ENCODE peak calls at places on chromosomes 6 and 20, in eight cellular contexts. W is NCI-H345, U is MG63, N is endodermal cell, K is left cardiac atrium, D is NCI-H1694 treated with DMSO at 0.1 percent for 48 hours, C is neural progenitor cell, R is NAMALWA. H is an unnamed sample.

GRCh38 chr20:1775117-1775516 is 117.5 kb upstream of the SIRPG start:
- DNase-seq in W (no peak), U (peak), N (no peak), K (no peak), D (no peak), C (no peak), R (no peak), H (no peak)

GRCh38 chr20:32465092-32465900 is 107.2 kb downstream of the ASXL1 start:
- DNase-seq in W (no peak), U (no peak), N (no peak), K (peak), D (no peak), C (no peak), R (no peak), H (peak)

GRCh38 chr6:155079985-155080452 is 84.9 kb downstream of the TIAM2 start:
- DNase-seq in W (no peak), U (no peak), N (no peak), K (no peak), D (no peak), C (no peak), R (no peak), H (no peak)

GRCh38 chr6:130725551-130725950 is 101.7 kb upstream of the SMLR1 start:
- DNase-seq in W (no peak), U (no peak), N (no peak), K (no peak), D (no peak), C (no peak), R (no peak), H (no peak)

GRCh38 chr20:3093861-3094361 is 9.4 kb upstream of the AVP start:
- DNase-seq in W (no peak), U (no peak), N (no peak), K (no peak), D (no peak), C (no peak), R (no peak), H (no peak)

GRCh38 chr20:25699914-25700313 is 3.3 kb upstream of the ZNF337 start:
- DNase-seq in W (no peak), U (no peak), N (no peak), K (no peak), D (no peak), C (no peak), R (no peak), H (no peak)

GRCh38 chr20:21101453-21102251 is 4.5 kb downstream of the LINC00237 start:
- DNase-seq in W (no peak), U (no peak), N (peak), K (no peak), D (no peak), C (peak), R (no peak), H (peak)

GRCh38 chr20:25676164-25676809 is 20.4 kb downstream of the ZNF337 start:
- DNase-seq in W (no peak), U (peak), N (no peak), K (no peak), D (no peak), C (no peak), R (no peak), H (no peak)

GRCh38 chr6:170134077-170135040 is 156.5 kb downstream of the DLL1 start:
- DNase-seq in W (no peak), U (no peak), N (peak), K (no peak), D (no peak), C (peak), R (no peak), H (peak)

GRCh38 chr20:58816957-58817651 is 33.6 kb downstream of the GNAS-AS1 start:
- DNase-seq in W (no peak), U (no peak), N (no peak), K (no peak), D (no peak), C (no peak), R (no peak), H (no peak)

GRCh38 chr6:83511901-83512681 is at the start of gene PRSS35:
- DNase-seq in W (peak), U (peak), N (peak), K (peak), D (peak), C (peak), R (peak), H (peak)

GRCh38 chr6:44685213-44685612 is 297.7 kb downstream of the CDC5L start:
- DNase-seq in W (no peak), U (no peak), N (no peak), K (no peak), D (no peak), C (no peak), R (no peak), H (no peak)

GRCh38 chr6:157226026-157226639 is 97.2 kb downstream of the TMEM242 start:
- DNase-seq in W (no peak), U (no peak), N (no peak), K (peak), D (no peak), C (no peak), R (no peak), H (no peak)

GRCh38 chr6:165985281-165985925 is 182.2 kb downstream of the TBXT start:
- DNase-seq in W (no peak), U (no peak), N (no peak), K (no peak), D (no peak), C (no peak), R (no peak), H (no peak)

GRCh38 chr6:54008589-54008988 is 102.7 kb upstream of the MLIP start:
- DNase-seq in W (no peak), U (no peak), N (no peak), K (no peak), D (no peak), C (no peak), R (no peak), H (no peak)

GRCh38 chr6:11730645-11731044 is 48.0 kb downstream of the ADTRP start:
- DNase-seq in W (no peak), U (no peak), N (no peak), K (no peak), D (no peak), C (no peak), R (peak), H (no peak)

GRCh38 chr6:2957696-2958330 is 13.6 kb downstream of the SERPINB6 start:
- DNase-seq in W (no peak), U (no peak), N (peak), K (peak), D (no peak), C (no peak), R (no peak), H (no peak)

GRCh38 chr20:23889775-23890187 is 10.2 kb upstream of the CST5 start:
- DNase-seq in W (peak), U (peak), N (peak), K (peak), D (peak), C (peak), R (peak), H (peak)

GRCh38 chr20:50187403-50188051 is 3.1 kb upstream of the CEBPB start:
- DNase-seq in W (peak), U (no peak), N (peak), K (peak), D (no peak), C (no peak), R (no peak), H (no peak)